ENCODE peak calls at places on chromosomes 4 and X, in five cellular contexts. I is pancreas, T is PC-3, V is HepG2, N is lung. M is an unnamed sample.

GRCh38 chr4:126697748-126698147 is 935.0 kb upstream of the INTU start:
- ATAC-seq in I (no peak), T (peak; percentile 70), V (no peak), N (no peak), M (no peak)

GRCh38 chrX:155127940-155128339 is 56.6 kb downstream of the BRCC3 start:
- ATAC-seq in I (no peak), T (no peak), V (no peak), N (no peak), M (no peak)

GRCh38 chr4:184235526-184235925 is 17.9 kb upstream of the ENPP6 start:
- ATAC-seq in I (no peak), T (no peak), V (no peak), N (no peak), M (no peak)

GRCh38 chr4:76272091-76272490 is 20.6 kb downstream of the FAM47E start:
- ATAC-seq in I (no peak), T (peak; percentile 55), V (no peak), N (peak; percentile 58), M (no peak)

GRCh38 chr4:123162859-123163258 is 233.7 kb upstream of the SPRY1 start:
- ATAC-seq in I (no peak), T (no peak), V (peak; percentile 83), N (no peak), M (no peak)

GRCh38 chr4:137685357-137685756 is 153.1 kb upstream of the PCDH18 start:
- ATAC-seq in I (no peak), T (no peak), V (no peak), N (no peak), M (no peak)

GRCh38 chr4:186481998-186482790 is 73.2 kb downstream of the MTNR1A start:
- ATAC-seq in I (no peak), T (no peak), V (no peak), N (no peak), M (no peak)

GRCh38 chr4:83626245-83626843 is 90.4 kb downstream of the GPAT3 start:
- ATAC-seq in I (no peak), T (no peak), V (no peak), N (no peak), M (no peak)

GRCh38 chr4:114132199-114132598 is 152.8 kb upstream of the ARSJ start:
- ATAC-seq in I (no peak), T (no peak), V (no peak), N (no peak), M (no peak)

GRCh38 chr4:152328595-152328994 is 207.3 kb downstream of the FBXW7 start:
- ATAC-seq in I (no peak), T (peak; percentile 76), V (no peak), N (no peak), M (no peak)

GRCh38 chrX:29687687-29688086 is 527.7 kb upstream of the MAGEB2 start:
- ATAC-seq in I (no peak), T (peak; percentile 83), V (no peak), N (no peak), M (no peak)

GRCh38 chr4:107743532-107743931 is 23.5 kb upstream of the PAPSS1 start:
- ATAC-seq in I (no peak), T (no peak), V (no peak), N (no peak), M (no peak)

GRCh38 chr4:102734591-102735385 is 26.0 kb downstream of the MANBA start:
- ATAC-seq in I (no peak), T (peak; percentile 48), V (peak; percentile 74), N (no peak), M (peak; percentile 62)

GRCh38 chr4:88759039-88759631 is 61.5 kb upstream of the NAP1L5 start:
- ATAC-seq in I (peak; percentile 13), T (no peak), V (peak; percentile 79), N (no peak), M (peak; percentile 48)

GRCh38 chr4:1104647-1105046 is 8.7 kb downstream of the RNF212 start:
- ATAC-seq in I (no peak), T (no peak), V (no peak), N (no peak), M (no peak)

GRCh38 chrX:149877636-149878035 is 3.3 kb upstream of the MAGEA8 start:
- ATAC-seq in I (no peak), T (peak; percentile 89), V (no peak), N (no peak), M (no peak)

GRCh38 chr4:3389186-3389878 is 52.4 kb upstream of the HGFAC start:
- ATAC-seq in I (no peak), T (no peak), V (no peak), N (no peak), M (no peak)
- H3K4me3 ChIP-seq in I (no peak overlapping the region), T (peak overlapping the region; percentile 63), V (no peak overlapping the region), N (no peak overlapping the region), M (no peak overlapping the region)

GRCh38 chrX:130083107-130083490 is 27.2 kb downstream of the ELF4 start:
- ATAC-seq in I (no peak), T (no peak), V (peak; percentile 50), N (no peak), M (no peak)

GRCh38 chrX:130083656-130084382 is 26.5 kb downstream of the ELF4 start:
- ATAC-seq in I (no peak), T (no peak), V (no peak), N (no peak), M (no peak)

GRCh38 chrX:130084651-130085237 is 25.6 kb downstream of the ELF4 start:
- ATAC-seq in I (no peak), T (no peak), V (no peak), N (no peak), M (no peak)

GRCh38 chrX:130085551-130085986 is 24.7 kb downstream of the ELF4 start:
- ATAC-seq in I (no peak), T (no peak), V (no peak), N (no peak), M (peak; percentile 20)

DNA sequence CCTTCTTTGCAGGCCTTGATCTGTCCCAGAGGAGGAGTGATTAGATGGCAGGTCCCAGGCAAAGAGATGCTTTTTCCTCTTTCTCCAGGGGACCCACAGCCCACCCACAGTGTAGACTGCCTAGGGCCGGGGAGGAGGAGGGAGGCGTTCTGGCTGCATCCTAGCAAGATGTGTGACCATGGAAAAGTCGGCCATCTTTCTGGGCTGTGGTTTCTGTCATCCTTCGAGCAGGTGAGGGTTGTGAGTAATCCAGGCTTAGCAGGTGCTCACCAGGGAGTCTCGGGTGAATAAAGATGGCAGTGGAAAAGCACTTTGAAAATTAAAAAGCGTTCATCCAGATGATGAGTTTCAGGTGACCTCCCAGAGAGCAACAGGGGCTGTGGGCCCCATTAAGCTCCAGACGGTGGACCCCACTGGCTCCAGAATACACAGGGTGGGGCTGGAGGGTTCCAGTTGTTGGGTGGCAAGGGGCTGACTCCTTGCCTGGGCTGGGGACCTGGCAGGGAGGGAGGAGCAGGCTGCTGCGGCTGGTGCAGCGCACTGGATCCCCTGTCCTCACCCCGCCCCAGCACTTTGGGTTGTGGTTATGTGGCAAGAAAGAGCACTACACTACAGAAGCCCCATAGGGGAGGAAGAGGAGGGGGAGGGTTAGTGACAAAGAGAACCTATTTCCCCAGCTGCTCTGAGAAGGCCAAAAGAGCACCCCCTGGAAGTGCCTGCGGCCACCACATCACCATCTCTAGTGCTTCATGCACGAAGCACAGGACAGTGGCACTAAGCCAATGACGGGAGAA is 23.7 kb downstream of the ELF4 start:
- ATAC-seq in I (no peak), T (no peak), V (no peak), N (no peak), M (no peak)
- TF ChIP-seq CTCF in I (no peak), T (no peak), V (no peak), N (no peak), M (no peak)

DNA sequence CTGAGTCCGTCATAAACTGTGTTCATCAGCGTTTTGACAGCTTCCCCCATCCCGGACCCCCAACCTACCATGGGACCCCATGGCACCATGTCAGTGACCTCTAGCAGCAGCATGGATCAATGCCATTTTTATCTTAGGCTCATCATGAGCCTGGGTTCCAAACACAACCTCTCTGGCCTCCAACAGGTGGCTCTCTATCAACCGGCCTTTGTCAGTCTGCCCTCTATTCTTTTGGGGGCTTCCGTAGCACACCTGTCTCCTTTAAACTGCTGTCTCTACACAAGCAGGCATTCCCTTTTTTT is 716 bp upstream of the TMEM150C start:
- ATAC-seq in I (no peak), T (no peak), V (peak; percentile 41), N (no peak), M (no peak)
- H3K4me3 ChIP-seq in I (no peak overlapping the region), T (peak overlapping the region; percentile 61), V (no peak overlapping the region), N (no peak overlapping the region), M (peak overlapping the region; percentile 74)

GRCh38 chrX:28550331-28550872 is 36.8 kb upstream of the IL1RAPL1 start:
- ATAC-seq in I (no peak), T (no peak), V (no peak), N (no peak), M (no peak)
- TF ChIP-seq CTCF in I (no peak), T (peak; percentile 50), V (no peak), N (no peak), M (no peak)

M was measured in gastroesophageal sphincter.